ENCODE peak calls at places on chromosomes 2 and 18, in four cellular contexts. J, D, E and F are unnamed samples.

GRCh38 chr2:73990531-73990930 is 5.8 kb downstream of the TET3 start:
- DNase-seq in D (no peak), J (no peak), E (no peak), F (no peak)

GRCh38 chr2:70748002-70748779 is 19.8 kb downstream of the ADD2 start:
- DNase-seq in J (no peak), E (no peak), D (no peak), F (no peak)

GRCh38 chr2:44965684-44966083 is 24.2 kb downstream of the SIX3 start:
- DNase-seq in D (no peak), E (no peak), J (no peak), F (no peak)

GRCh38 chr2:172806426-172807008 is 70.9 kb downstream of the RAPGEF4 start:
- DNase-seq in D (no peak), E (peak; percentile 74), J (peak; percentile 68), F (peak; percentile 23)

GRCh38 chr2:226756131-226756530 is 43.5 kb downstream of the IRS1 start:
- DNase-seq in J (peak; percentile 78), E (peak; percentile 74), D (no peak), F (no peak)

GRCh38 chr2:173797586-173798263 is 167.4 kb downstream of the SP3 start:
- DNase-seq in D (no peak), J (no peak), E (no peak), F (no peak)

GRCh38 chr2:64342195-64343099 is 111.5 kb upstream of the LGALSL start:
- DNase-seq in J (no peak), E (no peak), D (no peak), F (no peak)

GRCh38 chr2:241033994-241034393 is 35.6 kb downstream of the SNED1 start:
- DNase-seq in D (no peak), J (no peak), E (no peak), F (no peak)

GRCh38 chr2:54635554-54636152 is 87.8 kb upstream of the EML6 start:
- DNase-seq in E (peak; percentile 15), D (no peak), J (peak; percentile 50), F (no peak)

GRCh38 chr2:214630402-214631035 is 179.0 kb downstream of the BARD1 start:
- DNase-seq in D (no peak), J (no peak), E (no peak), F (no peak)

GRCh38 chr2:5616019-5616418 is 76.2 kb upstream of the SOX11 start:
- DNase-seq in D (no peak), J (no peak), E (no peak), F (no peak)

GRCh38 chr2:19607931-19608762 is 249.7 kb upstream of the OSR1 start:
- DNase-seq in E (peak; percentile 89), D (no peak), J (peak; percentile 45), F (no peak)

GRCh38 chr2:106789185-106789584 is 96.8 kb downstream of the ST6GAL2 start:
- DNase-seq in E (no peak), D (no peak), J (no peak), F (peak; percentile 49)

GRCh38 chr18:12429556-12429955 is 21.8 kb downstream of the PRELID3A start:
- DNase-seq in J (no peak), E (no peak), D (no peak), F (no peak)

GRCh38 chr2:137435176-137435575 is 529.1 kb upstream of the HNMT start:
- DNase-seq in J (peak; percentile 1), E (no peak), D (no peak), F (no peak)

GRCh38 chr18:23936371-23936958 is 78.1 kb upstream of the TTC39C start:
- DNase-seq in J (no peak), D (no peak), E (no peak), F (no peak)

GRCh38 chr2:207143474-207144190 is 22.1 kb downstream of the KLF7 start:
- DNase-seq in J (peak; percentile 87), E (peak; percentile 80), D (peak; percentile 67), F (no peak)

GRCh38 chr2:105504459-105504858 is 105.6 kb upstream of the FHL2 start:
- DNase-seq in E (peak; percentile 32), J (no peak), D (no peak), F (no peak)

GRCh38 chr2:26847663-26848335 is at the start of gene DPYSL5:
- DNase-seq in D (peak; percentile 15), E (no peak), J (peak; percentile 50), F (peak; percentile 44)

GRCh38 chr2:110980613-110981062 is 140.1 kb upstream of the BCL2L11 start:
- DNase-seq in J (no peak), D (no peak), E (no peak), F (no peak)

GRCh38 chr2:38959464-38959863 is 69.8 kb downstream of the ARHGEF33 start:
- DNase-seq in J (no peak), E (no peak), D (no peak), F (no peak)

GRCh38 chr2:179580378-179581146 is 280.9 kb downstream of the ZNF385B start:
- DNase-seq in J (peak; percentile 62), E (no peak), D (no peak), F (no peak)

GRCh38 chr2:86622409-86622877 is 1.2 kb downstream of the RNF103 start:
- DNase-seq in D (peak; percentile 34), J (peak; percentile 54), E (peak; percentile 7), F (peak; percentile 24)

GRCh38 chr18:22193466-22193865 is 24.1 kb downstream of the GATA6 start:
- DNase-seq in J (no peak), E (peak; percentile 86), D (no peak), F (peak; percentile 23)

GRCh38 chr2:49861821-49862220 is 707.5 kb upstream of the FSHR start:
- DNase-seq in J (peak; percentile 31), D (no peak), E (no peak), F (no peak)

GRCh38 chr2:113148606-113149552 is 21.5 kb downstream of the IL1RN start:
- DNase-seq in E (no peak), J (no peak), D (no peak), F (no peak)

GRCh38 chr2:195596840-195597239 is 60.2 kb upstream of the SLC39A10 start:
- DNase-seq in D (no peak), E (no peak), J (no peak), F (peak; percentile 16)

GRCh38 chr2:224841910-224842309 is 125.7 kb upstream of the CCDC195 start:
- DNase-seq in J (peak; percentile 46), D (no peak), E (peak; percentile 13), F (no peak)

GRCh38 chr2:5798083-5798482 is 105.9 kb downstream of the SOX11 start:
- DNase-seq in J (peak; percentile 66), D (no peak), E (peak; percentile 64), F (no peak)

GRCh38 chr2:44118257-44118656 is 50.4 kb upstream of the PPM1B start:
- DNase-seq in E (no peak), J (no peak), D (no peak), F (no peak)

GRCh38 chr2:10873790-10874437 is 37.8 kb upstream of the KCNF1 start:
- DNase-seq in J (peak; percentile 25), E (no peak), D (no peak), F (no peak)

GRCh38 chr2:32425719-32426141 is 68.9 kb downstream of the BIRC6 start:
- DNase-seq in E (peak; percentile 24), J (peak; percentile 48), D (no peak), F (no peak)

GRCh38 chr2:113126845-113127645 is at the start of gene IL1RN:
- DNase-seq in J (no peak), D (no peak), E (no peak), F (no peak)

GRCh38 chr2:184835081-184835728 is 236.9 kb downstream of the ZNF804A start:
- DNase-seq in D (no peak), J (peak; percentile 29), E (no peak), F (no peak)

GRCh38 chr18:13433088-13433487 is 214.5 kb downstream of the LDLRAD4 start:
- DNase-seq in E (no peak), D (no peak), J (no peak), F (no peak)

GRCh38 chr2:25817630-25818029 is 60.7 kb downstream of the ASXL2 start:
- DNase-seq in J (no peak), E (no peak), D (no peak), F (no peak)

GRCh38 chr2:141508806-141509595 is 621.8 kb downstream of the LRP1B start:
- DNase-seq in D (no peak), E (no peak), J (no peak), F (no peak)

GRCh38 chr2:231708773-231709635 is 679 bp downstream of the PTMA start:
- DNase-seq in J (peak; percentile 76), E (peak; percentile 35), D (peak; percentile 43), F (peak; percentile 37)

GRCh38 chr2:223642496-223642895 is 40.3 kb upstream of the SCG2 start:
- DNase-seq in E (no peak), D (no peak), J (no peak), F (no peak)